ENCODE peak calls at places on chromosomes 6 and 20, in six cellular contexts. X is mucosa of gallbladder; Y is NCI-H1105; V is mucosa of descending colon; W is CD8-positive, alpha-beta memory T cell; J is glutamatergic neuron. I is an unnamed sample.

GRCh38 chr6:41685641-41686380 is 47.5 kb downstream of the MDFI start:
- DNase-seq in X (no peak), Y (no peak), V (no peak), W (no peak), J (no peak), I (no peak)

GRCh38 chr6:140050232-140050995 is 676.0 kb upstream of the CITED2 start:
- DNase-seq in X (no peak), Y (no peak), V (no peak), W (no peak), J (peak; percentile 33), I (no peak)

GRCh38 chr6:159758031-159759001 is 3.5 kb upstream of the ACAT2 start:
- DNase-seq in X (no peak), Y (no peak), V (no peak), W (no peak), J (no peak), I (no peak)

GRCh38 chr20:1240549-1240948 is 14.7 kb downstream of the RAD21L1 start:
- DNase-seq in X (no peak), Y (no peak), V (no peak), W (no peak), J (no peak), I (no peak)

GRCh38 chr6:33570806-33571636 is 9.1 kb downstream of the BAK1 start:
- DNase-seq in X (peak; percentile 80), Y (peak; percentile 80), V (peak; percentile 90), W (peak; percentile 96), J (peak; percentile 90), I (peak; percentile 93)

GRCh38 chr6:74137910-74138309 is 441.9 kb downstream of the CD109 start:
- DNase-seq in X (no peak), Y (no peak), V (no peak), W (no peak), J (no peak), I (no peak)

GRCh38 chr20:52226370-52226769 is 34.8 kb upstream of the ZFP64 start:
- DNase-seq in X (no peak), Y (no peak), V (no peak), W (no peak), J (no peak), I (no peak)

GRCh38 chr20:11143481-11143880 is 469.7 kb upstream of the JAG1 start:
- DNase-seq in X (no peak), Y (no peak), V (no peak), W (no peak), J (no peak), I (no peak)

GRCh38 chr6:126797981-126798380 is 320.5 kb upstream of the RSPO3 start:
- DNase-seq in X (no peak), Y (no peak), V (no peak), W (no peak), J (no peak), I (no peak)

GRCh38 chr6:5730586-5731263 is 276.0 kb downstream of the NRN1 start:
- DNase-seq in X (no peak), Y (no peak), V (no peak), W (no peak), J (no peak), I (peak; percentile 60)

GRCh38 chr6:167475947-167476346 is 151.1 kb downstream of the TTLL2 start:
- DNase-seq in X (no peak), Y (no peak), V (no peak), W (no peak), J (no peak), I (no peak)

GRCh38 chr6:27078734-27079357 is 168.7 kb upstream of the PRSS16 start:
- DNase-seq in X (peak; percentile 47), Y (peak; percentile 52), V (peak; percentile 55), W (peak; percentile 51), J (peak; percentile 31), I (peak; percentile 60)

GRCh38 chr20:19012671-19013070 is 199.1 kb downstream of the SCP2D1 start:
- DNase-seq in X (no peak), Y (no peak), V (no peak), W (no peak), J (no peak), I (no peak)

GRCh38 chr6:157218371-157219198 is 104.7 kb downstream of the TMEM242 start:
- DNase-seq in X (no peak), Y (no peak), V (no peak), W (no peak), J (no peak), I (no peak)

GRCh38 chr6:94272327-94272726 is 853.0 kb upstream of the EPHA7 start:
- DNase-seq in X (peak; percentile 11), Y (no peak), V (no peak), W (no peak), J (no peak), I (no peak)

GRCh38 chr6:141451176-141451507 is 681.6 kb upstream of the GJE1 start:
- DNase-seq in X (no peak), Y (no peak), V (no peak), W (no peak), J (no peak), I (no peak)

GRCh38 chr6:11851405-11851804 is 72.8 kb upstream of the ADTRP start:
- DNase-seq in X (no peak), Y (no peak), V (no peak), W (no peak), J (no peak), I (no peak)

GRCh38 chr6:100761841-100762240 is 119.3 kb downstream of the ASCC3 start:
- DNase-seq in X (no peak), Y (no peak), V (no peak), W (no peak), J (no peak), I (no peak)

GRCh38 chr20:17109307-17109706 is 117.5 kb upstream of the PCSK2 start:
- DNase-seq in X (no peak), Y (no peak), V (no peak), W (no peak), J (no peak), I (no peak)

GRCh38 chr6:158560787-158561246 is 926 bp downstream of the TMEM181 start:
- DNase-seq in X (no peak), Y (peak; percentile 19), V (peak; percentile 64), W (no peak), J (no peak), I (peak; percentile 64)

GRCh38 chr20:46720776-46721425 is 11.5 kb downstream of the SLC2A10 start:
- DNase-seq in X (no peak), Y (no peak), V (no peak), W (no peak), J (no peak), I (no peak)

GRCh38 chr6:130969807-130970491 is 93.1 kb downstream of the EPB41L2 start:
- DNase-seq in X (no peak), Y (no peak), V (no peak), W (no peak), J (no peak), I (no peak)

GRCh38 chr6:36957773-36958271 is 3.3 kb downstream of the PI16 start:
- DNase-seq in X (no peak), Y (no peak), V (no peak), W (no peak), J (no peak), I (no peak)

GRCh38 chr6:157563611-157564284 is 182.8 kb downstream of the ZDHHC14 start:
- DNase-seq in X (no peak), Y (no peak), V (no peak), W (no peak), J (no peak), I (no peak)

GRCh38 chr6:125699591-125699990 is 49.8 kb upstream of the HEY2 start:
- DNase-seq in X (no peak), Y (no peak), V (no peak), W (no peak), J (no peak), I (no peak)

GRCh38 chr6:51542466-51542865 is 544.9 kb downstream of the PKHD1 start:
- DNase-seq in X (no peak), Y (no peak), V (no peak), W (no peak), J (no peak), I (no peak)

GRCh38 chr6:42724825-42725224 is 2.4 kb upstream of the PRPH2 start:
- DNase-seq in X (no peak), Y (no peak), V (no peak), W (no peak), J (no peak), I (no peak)

GRCh38 chr20:10924628-10925266 is 250.9 kb upstream of the JAG1 start:
- DNase-seq in X (no peak), Y (peak; percentile 58), V (no peak), W (no peak), J (no peak), I (no peak)

GRCh38 chr20:25203089-25203488 is 7.6 kb downstream of the ENTPD6 start:
- DNase-seq in X (no peak), Y (no peak), V (no peak), W (no peak), J (no peak), I (no peak)

GRCh38 chr20:47286681-47287080 is 69.8 kb downstream of the ZMYND8 start:
- DNase-seq in X (no peak), Y (no peak), V (no peak), W (no peak), J (no peak), I (no peak)

GRCh38 chr20:19056909-19057308 is 155.5 kb upstream of the SLC24A3 start:
- DNase-seq in X (no peak), Y (no peak), V (no peak), W (no peak), J (no peak), I (no peak)